ENCODE peak calls at places on chromosomes 4 and X, in nine cellular contexts. I is left ventricle myocardium inferior, A is choroid plexus epithelial cell, P is esophagus squamous epithelium, Q is nephron progenitor cell, B is kidney epithelial cell, X is GM13976, K is fibroblast of pulmonary artery, U is thoracic aorta. Z is an unnamed sample.

GRCh38 chr4:1310796-1311715 is 21.4 kb downstream of the MAEA start:
- DNase-seq in I (no peak), A (no peak), P (no peak), Q (no peak), B (no peak), X (no peak), K (no peak), U (no peak), Z (no peak)

GRCh38 chr4:7431696-7432530 is 2.8 kb downstream of the PSAPL1 start:
- DNase-seq in I (peak), A (no peak), P (no peak), Q (no peak), B (no peak), X (no peak), K (no peak), U (no peak), Z (no peak)

GRCh38 chr4:74111990-74112389 is 13.0 kb upstream of the CXCL2 start:
- DNase-seq in I (no peak), A (peak), P (no peak), Q (no peak), B (no peak), X (no peak), K (peak), U (peak), Z (no peak)

GRCh38 chr4:169815606-169816005 is 57.9 kb upstream of the HPF1 start:
- DNase-seq in I (no peak), A (peak), P (no peak), Q (no peak), B (peak), X (no peak), K (no peak), U (no peak), Z (no peak)

GRCh38 chrX:10159069-10159468 is 2.3 kb downstream of the CLCN4 start:
- DNase-seq in I (no peak), A (no peak), P (no peak), Q (no peak), B (no peak), X (no peak), K (no peak), U (no peak), Z (no peak)

GRCh38 chrX:129158505-129158904 is 364.8 kb downstream of the SMARCA1 start:
- DNase-seq in I (no peak), A (no peak), P (no peak), Q (no peak), B (no peak), X (no peak), K (no peak), U (no peak), Z (no peak)

GRCh38 chrX:24870143-24870542 is 145.6 kb downstream of the ARX start:
- DNase-seq in I (no peak), A (peak), P (no peak), Q (no peak), B (peak), X (no peak), K (peak), U (no peak), Z (no peak)

GRCh38 chr4:52546449-52546848 is 112.7 kb downstream of the USP46 start:
- DNase-seq in I (no peak), A (no peak), P (no peak), Q (no peak), B (no peak), X (no peak), K (no peak), U (no peak), Z (no peak)

GRCh38 chrX:10041383-10041782 is 74.2 kb downstream of the CLDN34 start:
- DNase-seq in I (no peak), A (peak), P (no peak), Q (no peak), B (peak), X (no peak), K (no peak), U (no peak), Z (no peak)

GRCh38 chrX:119622356-119623232 is 16.4 kb upstream of the NKRF start:
- DNase-seq in I (peak), A (peak), P (no peak), Q (no peak), B (no peak), X (no peak), K (peak), U (no peak), Z (no peak)

GRCh38 chr4:180057891-180058643 is 2185.1 kb upstream of the TENM3 start:
- DNase-seq in I (no peak), A (peak), P (no peak), Q (peak), B (no peak), X (peak), K (peak), U (no peak), Z (peak)

GRCh38 chr4:14871676-14872430 is 130.4 kb upstream of the CPEB2 start:
- DNase-seq in I (no peak), A (no peak), P (no peak), Q (peak), B (no peak), X (no peak), K (no peak), U (no peak), Z (no peak)

GRCh38 chr4:2079926-2080325 is 20.8 kb downstream of the NAT8L start:
- DNase-seq in I (no peak), A (no peak), P (no peak), Q (no peak), B (no peak), X (no peak), K (no peak), U (no peak), Z (no peak)

GRCh38 chr4:47531241-47531953 is 46.3 kb downstream of the ATP10D start:
- DNase-seq in I (no peak), A (peak), P (no peak), Q (no peak), B (peak), X (peak), K (peak), U (no peak), Z (no peak)

GRCh38 chrX:74178536-74178935 is 125.4 kb upstream of the ZCCHC13 start:
- DNase-seq in I (no peak), A (no peak), P (no peak), Q (peak), B (no peak), X (no peak), K (no peak), U (no peak), Z (no peak)

GRCh38 chr4:147658501-147658900 is 25.5 kb downstream of the PRMT9 start:
- DNase-seq in I (no peak), A (no peak), P (no peak), Q (no peak), B (no peak), X (no peak), K (no peak), U (no peak), Z (no peak)

GRCh38 chr4:74230902-74231499 is 73.1 kb downstream of the MTHFD2L start:
- DNase-seq in I (no peak), A (peak), P (no peak), Q (no peak), B (peak), X (no peak), K (peak), U (no peak), Z (no peak)

GRCh38 chr4:155047755-155048154 is 160.7 kb upstream of the NPY2R start:
- DNase-seq in I (no peak), A (peak), P (no peak), Q (no peak), B (no peak), X (no peak), K (peak), U (no peak), Z (no peak)

GRCh38 chr4:89674876-89675459 is 162.0 kb downstream of the SNCA start:
- DNase-seq in I (no peak), A (no peak), P (no peak), Q (no peak), B (no peak), X (no peak), K (no peak), U (no peak), Z (no peak)

GRCh38 chr4:124178449-124179021 is 534.0 kb downstream of the ANKRD50 start:
- DNase-seq in I (no peak), A (peak), P (no peak), Q (no peak), B (no peak), X (no peak), K (peak), U (no peak), Z (no peak)

GRCh38 chrX:7261672-7262332 is 113.8 kb upstream of the PUDP start:
- DNase-seq in I (no peak), A (no peak), P (no peak), Q (no peak), B (no peak), X (peak), K (no peak), U (no peak), Z (no peak)

GRCh38 chr4:3106339-3107186 is 32.1 kb downstream of the HTT start:
- DNase-seq in I (peak), A (peak), P (peak), Q (peak), B (peak), X (peak), K (peak), U (peak), Z (peak)

GRCh38 chrX:70901465-70901864 is 7.0 kb downstream of the TEX11 start:
- DNase-seq in I (no peak), A (no peak), P (no peak), Q (no peak), B (no peak), X (no peak), K (no peak), U (no peak), Z (no peak)

GRCh38 chr4:75391489-75392166 is 122.6 kb downstream of the RCHY1 start:
- DNase-seq in I (no peak), A (no peak), P (no peak), Q (no peak), B (no peak), X (no peak), K (no peak), U (no peak), Z (no peak)

GRCh38 chrX:149630681-149631292 is 805 bp downstream of the TMEM185A start:
- DNase-seq in I (no peak), A (peak), P (no peak), Q (no peak), B (no peak), X (no peak), K (peak), U (no peak), Z (no peak)

GRCh38 chr4:99861120-99861905 is 32.9 kb downstream of the LAMTOR3 start:
- DNase-seq in I (no peak), A (no peak), P (no peak), Q (no peak), B (no peak), X (no peak), K (no peak), U (no peak), Z (no peak)

GRCh38 chr4:15665738-15666365 is 10.7 kb upstream of the FBXL5 start:
- DNase-seq in I (no peak), A (peak), P (no peak), Q (no peak), B (peak), X (no peak), K (peak), U (no peak), Z (no peak)

GRCh38 chr4:164815711-164816110 is 61.3 kb upstream of the APELA start:
- DNase-seq in I (no peak), A (no peak), P (no peak), Q (no peak), B (no peak), X (no peak), K (no peak), U (no peak), Z (no peak)

GRCh38 chr4:186728631-186729271 is 5.1 kb upstream of the FAT1 start:
- DNase-seq in I (no peak), A (no peak), P (no peak), Q (no peak), B (no peak), X (no peak), K (peak), U (no peak), Z (no peak)

GRCh38 chr4:7668282-7668681 is 233.6 kb upstream of the PSAPL1 start:
- DNase-seq in I (no peak), A (no peak), P (no peak), Q (no peak), B (no peak), X (no peak), K (no peak), U (no peak), Z (no peak)

GRCh38 chr4:175874290-175874689 is 62.2 kb upstream of the GPM6A start:
- DNase-seq in I (no peak), A (no peak), P (no peak), Q (no peak), B (no peak), X (no peak), K (no peak), U (no peak), Z (no peak)

GRCh38 chrX:34877451-34877850 is 65.1 kb upstream of the FAM47B start:
- DNase-seq in I (no peak), A (peak), P (no peak), Q (no peak), B (no peak), X (no peak), K (peak), U (no peak), Z (no peak)

GRCh38 chr4:43471950-43472349 is 579.4 kb downstream of the GRXCR1 start:
- DNase-seq in I (no peak), A (peak), P (no peak), Q (no peak), B (no peak), X (no peak), K (no peak), U (no peak), Z (no peak)
- TF ChIP-seq CTCF in I (no peak), A (peak), P (no peak), Q (no peak), B (peak), X (no peak), K (peak), U (no peak), Z (no peak)

DNA sequence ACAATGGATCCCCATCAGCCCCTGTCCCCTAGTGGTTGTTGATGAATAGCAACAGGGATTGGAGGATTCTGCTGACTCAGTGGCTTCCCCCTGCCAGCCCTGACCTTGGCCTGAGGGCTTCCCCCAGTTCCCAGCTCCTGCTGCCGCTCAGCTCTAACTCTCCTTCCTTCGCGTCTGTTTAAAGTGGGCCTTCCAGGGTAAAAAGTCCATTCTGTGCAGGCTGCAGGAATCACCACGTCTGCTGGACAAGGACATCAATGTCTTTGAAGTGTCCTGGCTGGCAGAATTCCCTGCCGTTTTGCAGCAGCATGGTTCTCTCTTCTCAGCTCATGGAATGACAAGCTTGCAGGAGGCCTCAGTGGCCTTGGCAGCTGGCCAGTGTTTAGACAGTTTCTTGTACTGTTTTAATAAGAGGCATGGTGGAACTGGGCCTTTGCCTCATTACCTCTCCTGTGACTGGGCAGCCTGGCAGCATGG is 152.5 kb upstream of the STX18 start:
- DNase-seq in I (peak), A (peak), P (no peak), Q (no peak), B (no peak), X (no peak), K (no peak), U (no peak), Z (no peak)
- TF ChIP-seq CTCF in I (peak), A (peak), P (no peak), Q (no peak), B (peak), X (no peak), K (peak), U (no peak), Z (peak)

DNA sequence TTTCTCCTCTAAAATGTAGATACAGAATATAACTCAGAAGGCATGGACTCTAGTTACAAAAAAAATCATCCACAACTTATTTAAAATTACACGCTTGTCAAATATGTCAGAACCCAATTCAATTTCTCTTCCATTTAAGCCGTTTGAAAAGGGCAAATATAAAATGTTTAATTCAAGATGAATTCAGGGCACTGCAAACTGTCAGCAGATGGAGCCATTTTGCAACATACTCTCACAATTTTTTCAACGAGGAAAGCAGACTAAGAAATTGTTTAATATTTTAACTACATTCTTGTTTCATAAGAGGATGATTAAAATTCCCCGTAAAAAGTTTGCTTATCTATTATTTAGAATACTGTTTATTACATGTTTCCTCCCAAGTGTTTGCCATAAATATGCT is 321.3 kb upstream of the CPXCR1 start:
- DNase-seq in I (no peak), A (peak), P (no peak), Q (no peak), B (no peak), X (no peak), K (peak), U (no peak), Z (no peak)
- TF ChIP-seq CTCF in I (no peak), A (peak), P (no peak), Q (peak), B (no peak), X (no peak), K (peak), U (no peak), Z (peak)

GRCh38 chr4:95510145-95510544 is 38.6 kb downstream of the UNC5C start:
- DNase-seq in I (no peak), A (peak), P (no peak), Q (no peak), B (no peak), X (no peak), K (peak), U (no peak), Z (no peak)
- TF ChIP-seq CTCF in I (peak), A (peak), P (no peak), Q (peak), B (peak), X (peak), K (peak), U (peak), Z (peak)

DNA sequence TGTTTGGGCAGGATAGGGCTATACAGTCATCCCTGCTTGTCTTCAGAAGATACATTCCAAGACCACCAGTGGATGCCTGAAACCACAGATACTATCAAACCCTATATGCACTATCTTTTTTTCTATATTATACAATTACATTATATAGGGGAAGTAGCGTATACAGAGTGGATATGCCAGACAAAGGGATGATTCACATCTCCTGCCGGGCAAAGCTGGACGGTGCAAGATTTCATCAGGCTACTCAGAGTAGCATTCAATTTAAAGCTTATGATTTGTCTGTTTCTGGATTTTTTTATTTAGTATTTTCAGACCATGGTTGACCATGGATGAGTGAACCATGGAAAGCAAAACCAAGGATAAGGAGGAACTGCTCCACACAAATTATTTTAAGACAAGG is 7.0 kb upstream of the AMTN start:
- DNase-seq in I (no peak), A (peak), P (no peak), Q (no peak), B (no peak), X (no peak), K (no peak), U (no peak), Z (no peak)
- TF ChIP-seq CTCF in I (no peak), A (no peak), P (no peak), Q (no peak), B (no peak), X (no peak), K (no peak), U (no peak), Z (no peak)

DNA sequence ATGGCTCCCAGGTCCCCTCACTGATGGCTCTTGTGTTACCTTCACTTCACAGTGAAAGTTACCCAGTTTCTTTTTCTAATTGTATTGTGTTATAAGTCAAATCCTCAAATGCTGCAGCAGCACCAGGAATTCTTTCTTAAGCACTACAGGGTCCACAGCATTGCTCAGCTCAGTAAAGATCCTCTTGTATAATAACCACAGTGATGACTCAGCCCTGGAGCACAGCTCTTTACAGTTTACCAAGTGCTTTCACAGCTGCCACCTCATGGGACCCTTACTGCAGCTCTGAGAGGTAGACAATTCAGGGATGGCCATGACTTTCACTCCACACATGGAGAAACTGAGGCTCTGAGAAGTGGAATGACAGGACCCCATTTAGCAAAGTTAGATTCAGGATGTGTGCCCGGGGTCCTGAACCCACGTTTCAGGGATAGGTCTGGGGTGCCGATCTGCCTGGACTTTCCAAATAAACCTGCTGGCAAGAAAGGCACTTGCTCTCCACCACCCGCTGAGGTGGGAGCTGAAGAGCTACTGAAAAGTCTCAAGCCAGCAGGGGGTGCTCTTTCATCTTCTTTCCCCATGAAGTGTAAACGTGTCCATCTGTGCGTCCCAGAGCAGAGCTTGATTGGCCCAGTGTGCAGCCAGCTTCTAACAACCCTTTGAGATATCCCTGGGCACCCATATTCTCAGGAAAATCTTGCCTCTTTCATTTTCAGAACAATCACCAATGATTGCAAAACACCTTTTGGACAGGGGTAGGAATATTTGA is 35.7 kb upstream of the GABRQ start:
- DNase-seq in I (no peak), A (no peak), P (no peak), Q (peak), B (no peak), X (no peak), K (no peak), U (no peak), Z (no peak)
- TF ChIP-seq CTCF in I (no peak), A (no peak), P (no peak), Q (no peak), B (no peak), X (no peak), K (no peak), U (no peak), Z (peak)